ENCODE peak calls at places on chromosomes 12 and 14, in eight cellular contexts. Y is bronchial epithelial cell, J is heart left ventricle, S is WERI-Rb-1, H is cardiac muscle cell, B is AG09309, L is hepatocyte, V is IMR-90. O is an unnamed sample.

GRCh38 chr12:104275689-104276088 is 27.9 kb upstream of the EID3 start:
- DNase-seq in Y (peak), J (no peak), S (no peak), H (no peak), B (no peak), L (no peak), V (peak), O (no peak)

GRCh38 chr14:31280132-31280870 is 72.7 kb upstream of the HECTD1 start:
- DNase-seq in Y (no peak), J (no peak), S (no peak), H (no peak), B (no peak), L (no peak), V (no peak), O (no peak)

GRCh38 chr12:50934371-50934851 is 17.9 kb upstream of the HIGD1C start:
- DNase-seq in Y (peak), J (no peak), S (no peak), H (peak), B (no peak), L (no peak), V (no peak), O (no peak)

GRCh38 chr14:30108975-30109700 is 181.5 kb upstream of the PRKD1 start:
- DNase-seq in Y (peak), J (no peak), S (no peak), H (no peak), B (no peak), L (no peak), V (peak), O (no peak)

GRCh38 chr12:93054021-93054420 is 124.9 kb upstream of the EEA1 start:
- DNase-seq in Y (no peak), J (no peak), S (no peak), H (no peak), B (no peak), L (no peak), V (no peak), O (no peak)

GRCh38 chr14:80809663-80810062 is 131.9 kb downstream of the CEP128 start:
- DNase-seq in Y (no peak), J (no peak), S (no peak), H (no peak), B (no peak), L (no peak), V (no peak), O (no peak)

GRCh38 chr12:92070864-92071445 is 74.7 kb downstream of the BTG1 start:
- DNase-seq in Y (no peak), J (no peak), S (no peak), H (peak), B (no peak), L (peak), V (peak), O (peak)

GRCh38 chr12:131793623-131794022 is 34.6 kb upstream of the MMP17 start:
- DNase-seq in Y (no peak), J (no peak), S (no peak), H (peak), B (peak), L (no peak), V (peak), O (no peak)

GRCh38 chr14:67240168-67240932 is 885 bp upstream of the PALS1 start:
- DNase-seq in Y (no peak), J (peak), S (peak), H (peak), B (no peak), L (peak), V (peak), O (peak)

GRCh38 chr12:46071769-46072624 is 81.6 kb upstream of the SCAF11 start:
- DNase-seq in Y (peak), J (peak), S (peak), H (peak), B (peak), L (peak), V (peak), O (peak)

GRCh38 chr14:52789118-52789517 is 2.3 kb downstream of the GNPNAT1 start:
- DNase-seq in Y (no peak), J (no peak), S (no peak), H (no peak), B (no peak), L (no peak), V (no peak), O (no peak)

GRCh38 chr12:51901881-51902280 is 5.4 kb upstream of the ACVRL1 start:
- DNase-seq in Y (no peak), J (no peak), S (no peak), H (no peak), B (no peak), L (no peak), V (no peak), O (no peak)

GRCh38 chr12:132070298-132070697 is 73.8 kb downstream of the DDX51 start:
- DNase-seq in Y (no peak), J (no peak), S (no peak), H (no peak), B (no peak), L (no peak), V (no peak), O (no peak)

GRCh38 chr14:32744811-32745445 is 193.8 kb upstream of the NPAS3 start:
- DNase-seq in Y (peak), J (no peak), S (no peak), H (no peak), B (no peak), L (no peak), V (no peak), O (no peak)

GRCh38 chr14:78638926-78639325 is 468.8 kb downstream of the NRXN3 start:
- DNase-seq in Y (no peak), J (no peak), S (no peak), H (no peak), B (no peak), L (no peak), V (no peak), O (no peak)

GRCh38 chr14:96792581-96792980 is 4.6 kb upstream of the VRK1 start:
- DNase-seq in Y (no peak), J (no peak), S (no peak), H (no peak), B (no peak), L (no peak), V (no peak), O (no peak)

GRCh38 chr12:124205405-124205804 is 89.5 kb upstream of the RFLNA start:
- DNase-seq in Y (no peak), J (no peak), S (no peak), H (no peak), B (no peak), L (no peak), V (no peak), O (no peak)

GRCh38 chr14:22849212-22849819 is 12.9 kb downstream of the MMP14 start:
- DNase-seq in Y (peak), J (peak), S (no peak), H (peak), B (no peak), L (no peak), V (no peak), O (peak)

GRCh38 chr12:111443586-111443985 is 37.9 kb downstream of the SH2B3 start:
- DNase-seq in Y (peak), J (no peak), S (no peak), H (no peak), B (no peak), L (no peak), V (peak), O (no peak)

GRCh38 chr12:42090899-42091298 is 53.8 kb downstream of the GXYLT1 start:
- DNase-seq in Y (peak), J (no peak), S (no peak), H (peak), B (peak), L (no peak), V (peak), O (no peak)

GRCh38 chr12:6476496-6476895 is 6.0 kb upstream of the VAMP1 start:
- DNase-seq in Y (no peak), J (no peak), S (no peak), H (peak), B (no peak), L (no peak), V (peak), O (no peak)

GRCh38 chr12:94049718-94050117 is 98.7 kb upstream of the PLXNC1 start:
- DNase-seq in Y (no peak), J (no peak), S (no peak), H (no peak), B (no peak), L (no peak), V (no peak), O (no peak)

GRCh38 chr12:64625243-64626077 is 15.2 kb downstream of the RASSF3 start:
- DNase-seq in Y (peak), J (peak), S (no peak), H (peak), B (peak), L (peak), V (peak), O (no peak)

GRCh38 chr12:124397807-124398577 is 103.1 kb downstream of the RFLNA start:
- DNase-seq in Y (no peak), J (no peak), S (no peak), H (peak), B (no peak), L (peak), V (peak), O (no peak)

GRCh38 chr14:94998702-94999101 is 158.6 kb downstream of the DICER1 start:
- DNase-seq in Y (peak), J (no peak), S (no peak), H (no peak), B (no peak), L (no peak), V (no peak), O (no peak)

GRCh38 chr12:76946451-76946850 is 67.6 kb upstream of the CSRP2 start:
- DNase-seq in Y (no peak), J (no peak), S (no peak), H (peak), B (no peak), L (no peak), V (no peak), O (no peak)

GRCh38 chr12:10310926-10311705 is 3.4 kb downstream of the KLRD1 start:
- DNase-seq in Y (peak), J (no peak), S (no peak), H (peak), B (no peak), L (no peak), V (no peak), O (no peak)

GRCh38 chr12:90682398-90682797 is 272.6 kb downstream of the CCER1 start:
- DNase-seq in Y (no peak), J (no peak), S (no peak), H (peak), B (peak), L (no peak), V (peak), O (no peak)

GRCh38 chr12:130711751-130712150 is 4.3 kb downstream of the RIMBP2 start:
- DNase-seq in Y (no peak), J (no peak), S (no peak), H (no peak), B (no peak), L (no peak), V (no peak), O (no peak)

GRCh38 chr12:65941388-65941787 is 117.1 kb downstream of the HMGA2 start:
- DNase-seq in Y (peak), J (no peak), S (no peak), H (peak), B (peak), L (no peak), V (peak), O (no peak)

GRCh38 chr12:27615331-27615891 is 80.8 kb upstream of the REP15 start:
- DNase-seq in Y (peak), J (no peak), S (no peak), H (peak), B (peak), L (peak), V (peak), O (no peak)

DNA sequence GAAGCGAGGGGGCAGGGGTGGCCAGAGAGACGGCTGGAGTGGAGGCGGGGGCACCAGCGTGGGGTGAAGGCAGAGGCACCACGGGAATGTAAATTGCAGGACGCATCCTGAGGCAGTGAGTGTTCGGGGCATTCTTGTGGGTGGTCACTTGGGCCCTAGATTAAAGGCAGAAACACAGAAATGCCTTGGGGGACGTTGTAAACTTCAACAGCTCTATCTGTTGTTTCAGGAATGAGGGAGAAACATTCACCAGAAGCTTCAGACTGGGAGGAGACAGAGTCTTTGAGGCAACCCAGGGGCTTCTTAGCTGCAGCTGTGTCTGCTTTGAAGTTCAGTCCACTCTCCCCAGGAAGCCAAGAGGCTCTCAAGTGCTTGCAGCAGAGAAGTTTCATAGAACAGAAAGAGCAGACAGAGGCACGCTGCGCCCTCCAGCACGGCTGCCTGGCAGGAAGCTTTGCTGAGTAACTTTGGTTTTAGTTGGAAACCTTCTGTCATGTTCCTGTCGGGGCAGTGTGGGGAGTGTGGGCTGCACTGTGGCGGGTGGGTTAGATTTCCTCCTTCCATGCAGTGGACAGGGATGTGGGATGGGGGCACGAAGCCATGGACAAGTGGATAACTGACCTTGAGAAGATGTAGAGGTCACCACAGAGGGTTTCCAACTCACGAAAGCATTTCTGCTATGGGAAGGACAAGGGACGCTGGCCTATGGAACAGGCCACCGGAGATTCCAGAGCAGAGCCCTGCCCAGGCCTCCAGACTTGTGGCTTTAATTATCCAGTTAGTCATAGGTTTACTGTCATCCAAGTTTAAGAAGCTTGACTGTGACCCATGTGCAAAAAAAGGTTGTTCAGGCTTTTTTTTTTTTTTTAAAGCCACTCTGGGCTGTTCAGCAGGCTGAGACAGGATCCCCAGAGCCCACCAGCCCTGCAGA is 107.6 kb downstream of the ARF6 start:
- DNase-seq in Y (peak), J (peak), S (peak), H (peak), B (peak), L (peak), V (peak), O (peak)
- H3K4me3 ChIP-seq in Y (no peak), J (no peak), S (no peak), H (no peak), B (peak), L (no peak), V (no peak), O (peak)

GRCh38 chr12:62657363-62657632 is 190.7 kb downstream of the MON2 start:
- DNase-seq in Y (no peak), J (no peak), S (no peak), H (no peak), B (no peak), L (no peak), V (no peak), O (no peak)
- H3K4me3 ChIP-seq in Y (no peak), J (no peak), S (no peak), H (no peak), B (no peak), L (no peak), V (no peak), O (no peak)

GRCh38 chr12:31749024-31749704 is 20.3 kb upstream of the AMN1 start:
- DNase-seq in Y (peak), J (peak), S (no peak), H (peak), B (peak), L (peak), V (peak), O (peak)
- H3K4me3 ChIP-seq in Y (no peak), J (no peak), S (no peak), H (no peak), B (no peak), L (no peak), V (no peak), O (no peak)

GRCh38 chr14:24131549-24131966 is 1.1 kb downstream of the FITM1 start:
- DNase-seq in Y (no peak), J (peak), S (no peak), H (no peak), B (no peak), L (no peak), V (no peak), O (no peak)

GRCh38 chr14:24129410-24129998 is 955 bp upstream of the FITM1 start:
- DNase-seq in Y (no peak), J (no peak), S (no peak), H (no peak), B (no peak), L (no peak), V (no peak), O (no peak)

GRCh38 chr14:24130380-24130716 is at the start of gene FITM1:
- DNase-seq in Y (no peak), J (no peak), S (no peak), H (no peak), B (no peak), L (no peak), V (no peak), O (no peak)

GRCh38 chr14:24130717-24131548 is 474 bp downstream of the FITM1 start:
- DNase-seq in Y (no peak), J (peak), S (no peak), H (no peak), B (no peak), L (no peak), V (no peak), O (peak)

GRCh38 chr14:24127673-24128072 is 2.8 kb upstream of the FITM1 start:
- DNase-seq in Y (no peak), J (no peak), S (no peak), H (no peak), B (no peak), L (no peak), V (no peak), O (no peak)
- H3K4me3 ChIP-seq in Y (no peak), J (no peak), S (no peak), H (no peak), B (no peak), L (no peak), V (no peak), O (no peak)

GRCh38 chr12:12749433-12749832 is 32.3 kb downstream of the CDKN1B start:
- DNase-seq in Y (no peak), J (no peak), S (no peak), H (peak), B (no peak), L (no peak), V (no peak), O (no peak)
- H3K4me3 ChIP-seq in Y (no peak), J (peak), S (no peak), H (no peak), B (no peak), L (no peak), V (no peak), O (no peak)

GRCh38 chr12:108722992-108723766 is 8.1 kb downstream of the CORO1C start:
- DNase-seq in Y (peak), J (no peak), S (no peak), H (peak), B (peak), L (no peak), V (peak), O (no peak)
- H3K4me3 ChIP-seq in Y (no peak), J (no peak), S (no peak), H (no peak), B (no peak), L (no peak), V (peak), O (no peak)